ENCODE peak calls at places on chromosomes 1 and 21, in five cellular contexts. B is IMR-90, R is H9, C is PC-9, P is hepatocyte. A is an unnamed sample.
A peak's percentile ranks its signal among the peaks of the same experiment; 100 is the strongest.

GRCh38 chr1:78649628-78650027 is at the start of gene IFI44:
- DNase-seq in B (peak; percentile 77), R (no peak), C (peak; percentile 36), P (peak; percentile 67), A (no peak)

GRCh38 chr21:45537111-45537745 is 5.0 kb downstream of the SLC19A1 start:
- DNase-seq in B (no peak), R (no peak), C (no peak), P (no peak), A (no peak)

GRCh38 chr1:58819719-58820118 is 35.9 kb upstream of the JUN start:
- DNase-seq in B (peak; percentile 57), R (no peak), C (no peak), P (no peak), A (no peak)

GRCh38 chr21:42263591-42264131 is 44.7 kb downstream of the ABCG1 start:
- DNase-seq in B (no peak), R (no peak), C (no peak), P (peak; percentile 37), A (no peak)

GRCh38 chr1:65467536-65467935 is 47.1 kb downstream of the LEPR start:
- DNase-seq in B (peak; percentile 58), R (peak; percentile 90), C (peak; percentile 87), P (peak; percentile 83), A (no peak)

GRCh38 chr1:194289569-194290266 is 1103.3 kb upstream of the B3GALT2 start:
- DNase-seq in B (no peak), R (no peak), C (no peak), P (no peak), A (peak; percentile 98)

GRCh38 chr1:204348722-204349121 is 11.0 kb downstream of the PLEKHA6 start:
- DNase-seq in B (peak; percentile 62), R (no peak), C (no peak), P (peak; percentile 89), A (no peak)

GRCh38 chr1:99170516-99170915 is 93.8 kb upstream of the PLPPR4 start:
- DNase-seq in B (peak; percentile 66), R (no peak), C (no peak), P (no peak), A (no peak)

GRCh38 chr1:234621657-234622335 is 11.8 kb upstream of the IRF2BP2 start:
- DNase-seq in B (peak; percentile 71), R (no peak), C (no peak), P (no peak), A (no peak)

GRCh38 chr21:37593740-37594471 is 227.3 kb downstream of the DYRK1A start:
- DNase-seq in B (no peak), R (peak; percentile 45), C (no peak), P (no peak), A (no peak)
- H3K27ac ChIP-seq in B (no peak overlapping the region), R (no peak overlapping the region), C (no peak overlapping the region), P (no peak overlapping the region), A (no peak overlapping the region)

GRCh38 chr1:3195480-3195815 is 126.4 kb downstream of the PRDM16 start:
- DNase-seq in B (no peak), R (no peak), C (no peak), P (no peak), A (no peak)

GRCh38 chr1:3193811-3194210 is 124.8 kb downstream of the PRDM16 start:
- DNase-seq in B (no peak), R (no peak), C (no peak), P (no peak), A (no peak)

GRCh38 chr1:3195966-3196515 is 127.0 kb downstream of the PRDM16 start:
- DNase-seq in B (no peak), R (no peak), C (no peak), P (no peak), A (no peak)

GRCh38 chr1:3196577-3197245 is 127.7 kb downstream of the PRDM16 start:
- DNase-seq in B (no peak), R (no peak), C (no peak), P (no peak), A (no peak)

GRCh38 chr1:3194760-3195479 is 125.9 kb downstream of the PRDM16 start:
- DNase-seq in B (no peak), R (no peak), C (no peak), P (no peak), A (no peak)
- H3K9me3 ChIP-seq in B (peaks cover 50% of the 10 kb centered on the region), R (no peaks in the 10 kb centered on the region), C (no peaks in the 10 kb centered on the region), P (no peaks in the 10 kb centered on the region), A (no peaks in the 10 kb centered on the region)

GRCh38 chr21:37257526-37257966 is 9.6 kb downstream of the VPS26C start:
- DNase-seq in B (peak; percentile 24), R (no peak), C (no peak), P (no peak), A (no peak)
- H2AFZ ChIP-seq in B (peak overlapping the region; percentile 86), R (no peak overlapping the region), C (no peak overlapping the region), P (peak overlapping the region; percentile 71), A (no peak overlapping the region)

GRCh38 chr1:10388387-10388715 is 10.5 kb upstream of the PGD start:
- DNase-seq in B (no peak), R (no peak), C (no peak), P (peak; percentile 29), A (no peak)

GRCh38 chr1:10384219-10384618 is 14.6 kb upstream of the PGD start:
- DNase-seq in B (no peak), R (no peak), C (no peak), P (no peak), A (no peak)

GRCh38 chr1:10389271-10389973 is 9.4 kb upstream of the PGD start:
- DNase-seq in B (no peak), R (no peak), C (no peak), P (no peak), A (no peak)

GRCh38 chr1:10387611-10388386 is 11.1 kb upstream of the PGD start:
- DNase-seq in B (peak; percentile 82), R (no peak), C (no peak), P (peak; percentile 52), A (peak; percentile 78)

DNA sequence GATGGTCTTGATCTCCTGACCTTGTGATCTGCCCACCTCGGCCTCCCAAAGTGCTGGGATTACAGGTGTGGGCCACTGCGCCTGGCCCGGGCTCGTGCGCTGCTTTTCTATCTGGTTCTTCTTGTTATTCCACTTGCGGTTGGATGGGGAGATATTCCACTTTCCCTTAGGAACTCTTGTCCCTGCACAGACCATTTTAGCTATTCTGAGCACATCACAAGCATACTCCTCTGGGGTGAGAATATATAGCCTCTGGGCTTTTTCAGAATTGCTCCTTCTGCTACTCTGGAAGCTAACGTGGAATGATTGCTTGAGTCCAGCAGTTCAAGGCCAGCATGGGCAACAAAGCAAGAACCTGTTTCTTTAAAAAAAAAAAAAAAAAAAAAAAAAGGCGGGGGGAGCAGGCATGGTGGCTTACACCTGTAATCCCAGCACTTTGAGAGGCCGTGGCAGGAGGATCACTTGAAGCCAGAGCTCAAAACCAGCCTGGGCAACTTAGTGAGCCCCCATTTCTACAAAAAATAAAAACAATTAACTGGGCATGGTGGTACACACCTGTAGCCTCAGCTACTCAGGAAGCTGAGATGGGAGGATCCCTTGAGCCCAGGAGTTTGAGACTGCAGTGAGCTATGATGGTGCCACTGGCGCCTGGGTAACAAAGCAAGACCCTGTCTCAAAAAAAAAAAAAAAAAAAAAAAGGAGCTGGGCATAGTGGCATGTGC is 11.9 kb upstream of the PGD start:
- DNase-seq in B (no peak), R (no peak), C (no peak), P (no peak), A (no peak)
- H3K27ac ChIP-seq in B (peak overlapping the region; percentile 73), R (no peak overlapping the region), C (peak overlapping the region; percentile 96), P (peak overlapping the region; percentile 83), A (no peak overlapping the region)

GRCh38 chr1:50231209-50231608 is 122.5 kb downstream of the ELAVL4 start:
- DNase-seq in B (no peak), R (no peak), C (no peak), P (no peak), A (no peak)
- H3K9me3 ChIP-seq in B (peaks cover 17% of the 10 kb centered on the region), R (peaks cover 10% of the 10 kb centered on the region), C (no peaks in the 10 kb centered on the region), P (no peaks in the 10 kb centered on the region), A (no peaks in the 10 kb centered on the region)

GRCh38 chr1:87863317-87863716 is 534.6 kb downstream of the LMO4 start:
- DNase-seq in B (no peak), R (no peak), C (no peak), P (no peak), A (no peak)

GRCh38 chr1:87866416-87866815 is 537.7 kb downstream of the LMO4 start:
- DNase-seq in B (no peak), R (no peak), C (no peak), P (no peak), A (no peak)

GRCh38 chr1:87867631-87868030 is 539.0 kb downstream of the LMO4 start:
- DNase-seq in B (peak; percentile 7), R (no peak), C (no peak), P (no peak), A (no peak)

GRCh38 chr1:87869563-87869962 is 540.9 kb downstream of the LMO4 start:
- DNase-seq in B (peak; percentile 78), R (no peak), C (no peak), P (peak; percentile 22), A (no peak)

GRCh38 chr1:87864676-87865075 is 536.0 kb downstream of the LMO4 start:
- DNase-seq in B (no peak), R (no peak), C (no peak), P (no peak), A (no peak)
- H2AFZ ChIP-seq in B (no peak overlapping the region), R (no peak overlapping the region), C (peak overlapping the region; percentile 20), P (no peak overlapping the region), A (peak overlapping the region; percentile 23)

GRCh38 chr1:59879556-59879955 is 47.0 kb downstream of the CYP2J2 start:
- DNase-seq in B (peak; percentile 52), R (peak; percentile 63), C (peak; percentile 70), P (peak; percentile 91), A (peak; percentile 1)

GRCh38 chr1:59877108-59877682 is 49.4 kb downstream of the CYP2J2 start:
- DNase-seq in B (no peak), R (no peak), C (no peak), P (no peak), A (no peak)

GRCh38 chr1:59880001-59880400 is 46.6 kb downstream of the CYP2J2 start:
- DNase-seq in B (no peak), R (no peak), C (no peak), P (no peak), A (no peak)

GRCh38 chr1:59880735-59881134 is 45.8 kb downstream of the CYP2J2 start:
- DNase-seq in B (no peak), R (no peak), C (no peak), P (no peak), A (no peak)

DNA sequence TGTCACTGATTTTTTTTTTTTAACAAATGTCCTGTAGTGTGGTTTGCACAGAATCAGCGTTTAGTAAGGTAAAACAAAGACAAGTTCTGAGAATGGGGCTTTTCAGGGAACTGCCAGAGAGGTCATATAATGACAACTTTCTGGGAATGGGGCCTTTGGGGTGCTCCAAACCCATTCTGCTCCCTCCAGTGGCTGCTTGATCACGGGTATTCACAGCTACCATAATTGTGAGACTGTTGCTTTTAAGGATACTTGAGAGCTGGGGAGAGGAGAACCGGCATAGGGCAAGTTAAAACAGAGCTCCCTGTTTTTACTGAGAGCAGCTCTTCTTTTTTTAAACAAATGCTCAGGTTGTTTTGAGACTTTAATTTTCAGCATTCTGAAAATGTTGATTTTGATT is 48.2 kb downstream of the CYP2J2 start:
- DNase-seq in B (no peak), R (no peak), C (no peak), P (no peak), A (no peak)
- H3K27ac ChIP-seq in B (no peak overlapping the region), R (no peak overlapping the region), C (no peak overlapping the region), P (no peak overlapping the region), A (no peak overlapping the region)

GRCh38 chr1:21673277-21673780 is 4.2 kb upstream of the RAP1GAP start:
- DNase-seq in B (peak; percentile 25), R (peak; percentile 31), C (no peak), P (no peak), A (no peak)
- H3K9me3 ChIP-seq in B (no peaks in the 10 kb centered on the region), R (no peaks in the 10 kb centered on the region), C (no peaks in the 10 kb centered on the region), P (no peaks in the 10 kb centered on the region), A (no peaks in the 10 kb centered on the region)